ENCODE peak calls at places on chromosomes 1 and 21, in six cellular contexts. I, T, A, Y, J and W are unnamed samples. For H3K27me3, the result is how much of the 10 kb centered on the place peaks cover.

GRCh38 chr1:54744696-54745095 is 19.6 kb downstream of the PARS2 start:
- DNase-seq in Y (no peak), A (no peak), I (no peak), T (no peak), J (no peak), W (no peak)

GRCh38 chr1:74571875-74572274 is 59.5 kb upstream of the LRRC53 start:
- DNase-seq in T (no peak), Y (no peak), J (no peak), I (no peak), A (no peak), W (no peak)

GRCh38 chr1:56965191-56965590 is 624 bp downstream of the C8B start:
- DNase-seq in J (no peak), Y (no peak), I (no peak), A (no peak), T (no peak), W (no peak)

GRCh38 chr1:1086911-1087341 is 12.8 kb upstream of the RNF223 start:
- DNase-seq in I (no peak), Y (no peak), J (no peak), T (no peak), A (no peak), W (no peak)

GRCh38 chr1:150516616-150517015 is 1.1 kb downstream of the FALEC start:
- DNase-seq in J (no peak), T (no peak), I (no peak), A (no peak), Y (peak), W (no peak)

GRCh38 chr1:208851376-208851775 is 607.2 kb upstream of the PLXNA2 start:
- DNase-seq in A (no peak), J (no peak), Y (no peak), T (no peak), I (no peak), W (peak)

GRCh38 chr1:45321444-45321843 is 5.3 kb upstream of the HPDL start:
- DNase-seq in A (no peak), Y (no peak), I (no peak), T (no peak), J (no peak), W (no peak)

GRCh38 chr1:203435628-203436027 is 40.0 kb upstream of the PRELP start:
- DNase-seq in A (no peak), T (peak), Y (no peak), J (no peak), I (no peak), W (no peak)

GRCh38 chr1:59568158-59568935 is 246.4 kb upstream of the HOOK1 start:
- DNase-seq in J (no peak), Y (no peak), A (no peak), I (no peak), T (no peak), W (peak)

GRCh38 chr1:219954736-219955421 is 26.5 kb upstream of the SLC30A10 start:
- DNase-seq in I (no peak), A (no peak), Y (no peak), J (no peak), T (no peak), W (no peak)

GRCh38 chr1:24868016-24868875 is 61.8 kb downstream of the RUNX3 start:
- DNase-seq in J (no peak), A (no peak), I (no peak), Y (no peak), T (no peak), W (no peak)

GRCh38 chr1:47196622-47197021 is 6.8 kb upstream of the PDZK1IP1 start:
- DNase-seq in I (no peak), Y (no peak), J (no peak), T (no peak), A (no peak), W (no peak)

GRCh38 chr1:16440150-16440479 is 409 bp upstream of the NECAP2 start:
- DNase-seq in J (no peak), T (no peak), I (no peak), A (no peak), Y (peak), W (no peak)

GRCh38 chr1:193565971-193566577 is 379.7 kb upstream of the B3GALT2 start:
- DNase-seq in A (no peak), I (no peak), T (no peak), Y (no peak), J (no peak), W (no peak)

GRCh38 chr1:55836086-55836485 is 620.9 kb upstream of the USP24 start:
- DNase-seq in A (no peak), I (no peak), T (no peak), J (no peak), Y (no peak), W (no peak)

GRCh38 chr1:11600901-11601300 is 53.3 kb downstream of the FBXO2 start:
- DNase-seq in I (no peak), A (no peak), Y (no peak), T (no peak), J (no peak), W (no peak)

GRCh38 chr1:2300004-2300771 is 72.1 kb downstream of the SKI start:
- DNase-seq in T (no peak), Y (no peak), A (no peak), J (no peak), I (no peak), W (no peak)

GRCh38 chr1:116826818-116827606 is 72.8 kb downstream of the CD2 start:
- DNase-seq in A (peak), I (peak), T (no peak), Y (peak), J (no peak), W (no peak)

GRCh38 chr1:38559180-38559874 is 300.2 kb downstream of the RRAGC start:
- DNase-seq in J (no peak), I (no peak), T (no peak), A (no peak), Y (no peak), W (no peak)

GRCh38 chr1:237448042-237448441 is 406.1 kb downstream of the RYR2 start:
- DNase-seq in J (no peak), I (no peak), A (no peak), Y (no peak), T (no peak), W (no peak)

DNA sequence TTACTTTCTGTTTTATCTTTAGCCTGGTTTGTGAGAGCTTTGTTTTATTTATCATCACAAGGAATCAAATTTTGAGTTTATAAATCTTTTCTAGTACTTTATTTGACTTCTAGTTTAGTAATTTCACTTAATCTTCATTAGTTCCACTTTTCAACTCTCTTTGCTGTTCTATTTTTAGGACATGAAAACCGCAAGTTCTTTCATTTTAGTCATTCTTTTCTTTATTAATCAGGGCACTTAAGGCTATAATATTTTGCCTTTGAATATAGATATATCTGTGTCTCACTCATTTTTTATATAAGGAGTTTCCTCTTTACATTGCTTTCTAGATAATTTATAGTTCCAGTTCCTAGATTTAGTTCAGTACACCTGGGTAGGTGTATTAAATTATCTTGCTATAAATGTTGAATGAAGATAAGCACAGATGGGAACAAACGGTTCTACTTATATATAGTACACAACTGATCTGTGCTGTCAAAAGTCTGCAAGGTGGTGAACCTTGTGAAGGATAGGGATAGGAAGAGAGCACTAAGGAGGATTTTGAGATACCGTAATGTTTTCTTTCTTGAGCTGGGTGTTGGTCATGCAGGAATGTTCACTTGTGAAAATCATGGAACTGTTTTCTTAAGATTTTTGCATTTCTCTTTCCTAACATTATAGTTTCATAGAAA is 402.3 kb downstream of the RYR2 start:
- DNase-seq in J (no peak), I (no peak), Y (no peak), T (no peak), A (no peak), W (no peak)
- H3K4me3 ChIP-seq in J (no peak), I (no peak), Y (no peak), T (no peak), A (no peak), W (no peak)

DNA sequence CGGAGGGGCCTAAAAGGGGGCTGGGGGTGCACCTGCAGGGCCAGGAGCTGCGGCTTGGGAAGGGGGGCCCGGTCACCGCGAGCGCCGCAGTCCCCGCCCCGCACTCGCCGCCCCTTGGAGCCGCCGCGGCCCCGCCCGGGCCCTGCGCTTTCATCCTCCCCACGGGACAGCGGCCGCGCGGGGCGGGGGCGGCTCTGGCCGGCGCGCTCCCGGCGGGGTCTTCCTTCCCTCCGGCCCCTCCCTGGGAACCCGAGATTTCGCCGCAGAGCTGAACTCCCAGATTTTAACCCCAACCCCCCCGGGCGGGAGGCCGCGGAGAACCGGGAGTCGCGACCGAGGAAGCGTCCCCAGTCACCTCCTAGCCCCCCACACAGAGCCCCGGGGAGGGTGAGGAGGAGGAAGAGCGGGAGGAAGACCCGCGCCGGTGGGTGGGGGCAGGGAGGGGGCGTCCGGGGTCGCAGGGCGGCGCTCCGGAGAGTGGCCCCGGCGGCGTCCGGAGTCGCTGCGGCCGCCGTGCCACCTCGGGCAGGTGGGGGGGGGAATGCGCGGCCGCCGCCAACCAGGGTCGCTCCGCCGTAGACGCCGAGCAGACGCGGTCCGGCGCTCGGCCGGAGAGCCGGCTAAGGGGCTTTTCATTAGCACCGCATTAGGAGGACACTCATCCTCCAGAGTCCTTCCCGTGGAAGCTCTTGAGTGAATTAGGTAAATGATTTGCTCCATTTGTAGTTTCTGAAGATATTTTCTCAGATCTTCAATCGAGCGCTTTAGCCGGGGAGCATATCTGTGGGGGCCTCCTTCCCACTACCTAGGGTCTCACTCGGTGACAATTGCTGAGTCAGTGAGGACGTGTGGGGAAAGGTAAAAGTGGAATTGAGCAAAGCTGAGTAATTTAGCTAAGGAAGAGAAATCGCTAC is 31.6 kb upstream of the NFIA start:
- DNase-seq in J (peak), T (peak), A (peak), I (no peak), Y (no peak), W (peak)
- H3K9ac ChIP-seq in J (peak), T (no peak), A (peak), I (peak), Y (peak), W (peak)

GRCh38 chr1:4218619-4219018 is 318.5 kb upstream of the C1orf174 start:
- DNase-seq in Y (no peak), T (no peak), J (no peak), I (no peak), A (no peak), W (no peak)

GRCh38 chr1:4215391-4215790 is 315.3 kb upstream of the C1orf174 start:
- DNase-seq in J (no peak), A (no peak), T (no peak), Y (no peak), I (no peak), W (no peak)

GRCh38 chr1:4214826-4215225 is 314.8 kb upstream of the C1orf174 start:
- DNase-seq in Y (no peak), J (no peak), A (no peak), T (no peak), I (no peak), W (no peak)

GRCh38 chr1:4213599-4213998 is 313.5 kb upstream of the C1orf174 start:
- DNase-seq in T (no peak), Y (no peak), A (no peak), I (no peak), J (no peak), W (no peak)

GRCh38 chr1:4216231-4216630 is 316.2 kb upstream of the C1orf174 start:
- DNase-seq in J (no peak), T (no peak), Y (no peak), I (no peak), A (no peak), W (no peak)
- H3K27me3 ChIP-seq in J (under half), T (under half), Y (under half), I (under half), A (under half), W (under half)

GRCh38 chr1:52601519-52601918 is 652 bp upstream of the GPX7 start:
- DNase-seq in A (no peak), T (no peak), J (no peak), Y (no peak), I (no peak), W (no peak)
- H3K4me3 ChIP-seq in A (no peak), T (no peak), J (no peak), Y (no peak), I (peak), W (peak)

DNA sequence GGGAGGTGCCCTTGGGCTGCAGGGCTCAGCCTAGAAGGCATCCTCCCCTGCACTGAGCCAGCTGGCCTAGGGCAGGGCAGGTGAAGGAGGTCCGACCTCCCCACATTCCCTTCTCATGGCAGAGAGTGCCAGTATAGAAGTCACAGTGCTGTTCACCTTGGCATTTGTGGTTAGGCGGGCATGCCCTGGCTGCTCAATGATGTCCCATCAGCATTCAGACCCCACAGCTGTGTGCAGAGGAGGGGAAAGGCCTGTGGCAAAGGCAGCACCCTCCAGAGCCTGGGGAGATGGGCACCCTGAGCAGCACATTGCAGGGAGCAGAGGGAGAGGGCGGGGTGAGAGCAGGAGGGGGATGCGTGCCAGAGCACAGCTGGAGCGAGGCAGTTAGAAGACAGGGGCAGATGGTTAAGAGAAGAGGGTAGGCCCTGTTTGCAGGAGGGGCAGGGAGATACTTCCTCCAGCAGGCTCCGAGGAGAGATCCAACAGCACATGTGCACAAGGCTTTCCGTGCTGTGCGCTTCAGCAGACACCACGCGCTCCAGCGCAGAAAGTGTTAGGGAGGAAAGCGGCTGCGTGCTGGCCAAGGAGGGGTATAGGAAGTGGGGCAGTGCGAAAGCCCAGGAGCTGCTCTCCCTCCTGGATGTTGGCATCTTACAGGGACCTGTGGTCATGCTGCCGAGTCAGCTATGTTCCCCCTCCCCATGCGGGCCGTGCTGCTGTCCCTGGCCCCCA is 43.7 kb upstream of the COL6A1 start:
- DNase-seq in Y (no peak), T (no peak), A (no peak), J (no peak), I (no peak), W (no peak)
- H3K9ac ChIP-seq in Y (no peak), T (no peak), A (no peak), J (no peak), I (no peak), W (no peak)

GRCh38 chr21:45309069-45309521 is 21.4 kb upstream of the POFUT2 start:
- DNase-seq in I (no peak), J (peak), A (peak), T (peak), Y (peak), W (peak)
- H3K27me3 ChIP-seq in I (under half), J (under half), A (under half), T (under half), Y (under half), W (under half)

GRCh38 chr1:245688536-245689453 is 534.0 kb downstream of the KIF26B start:
- DNase-seq in Y (no peak), T (no peak), I (no peak), A (no peak), J (no peak), W (no peak)
- H3K4me3 ChIP-seq in Y (no peak), T (no peak), I (no peak), A (no peak), J (no peak), W (no peak)

GRCh38 chr1:204573563-204573925 is 57.3 kb downstream of the MDM4 start:
- DNase-seq in J (no peak), Y (peak), I (peak), A (no peak), T (no peak), W (no peak)
- H3K9ac ChIP-seq in J (no peak), Y (no peak), I (no peak), A (no peak), T (no peak), W (no peak)

GRCh38 chr1:230879781-230880180 is 11.5 kb upstream of the C1orf198 start:
- DNase-seq in T (no peak), J (no peak), A (no peak), I (no peak), Y (no peak), W (no peak)
- H3K27me3 ChIP-seq in T (under half), J (under half), A (half or more), I (under half), Y (under half), W (under half)

GRCh38 chr1:7960165-7960564 is 1.3 kb upstream of the PARK7 start:
- DNase-seq in A (no peak), T (no peak), I (no peak), J (no peak), Y (no peak), W (no peak)
- H3K4me3 ChIP-seq in A (peak), T (peak), I (peak), J (peak), Y (no peak), W (peak)